ENCODE peak calls at places on chromosomes 3 and 15, in six cellular contexts. U is CD8-positive, alpha-beta memory T cell; B is activated CD8-positive, alpha-beta memory T cell treated with anti-CD3 and anti-CD28 coated beads for 1 hour; D is PC-3; W is erythroblast; K is IMR-90. Q is an unnamed sample.

GRCh38 chr15:56732881-56733130 is 503 bp downstream of the ZNF280D start:
- DNase-seq in U (no peak), B (no peak), D (no peak), W (no peak), K (no peak), Q (no peak)

GRCh38 chr3:188656196-188656982 is 502.4 kb downstream of the LPP start:
- DNase-seq in U (no peak), B (no peak), D (peak), W (no peak), K (peak), Q (peak)

GRCh38 chr3:45778761-45779201 is 17.6 kb downstream of the SLC6A20 start:
- DNase-seq in U (no peak), B (no peak), D (no peak), W (no peak), K (no peak), Q (no peak)

GRCh38 chr3:187896664-187897063 is 151.4 kb upstream of the BCL6 start:
- DNase-seq in U (no peak), B (no peak), D (no peak), W (no peak), K (no peak), Q (no peak)

GRCh38 chr3:132292062-132292461 is 25.1 kb upstream of the ACP3 start:
- DNase-seq in U (no peak), B (no peak), D (no peak), W (no peak), K (no peak), Q (no peak)

GRCh38 chr3:191330309-191330712 is at the start of gene UTS2B:
- DNase-seq in U (no peak), B (no peak), D (peak), W (peak), K (peak), Q (no peak)

GRCh38 chr15:66454143-66454542 is 43.4 kb downstream of the SNAPC5 start:
- DNase-seq in U (no peak), B (no peak), D (peak), W (no peak), K (peak), Q (no peak)

GRCh38 chr3:194330579-194330978 is 20.5 kb downstream of the CPN2 start:
- DNase-seq in U (no peak), B (no peak), D (peak), W (no peak), K (peak), Q (peak)

GRCh38 chr3:48686538-48687219 is 964 bp upstream of the NCKIPSD start:
- DNase-seq in U (no peak), B (no peak), D (no peak), W (no peak), K (peak), Q (no peak)

GRCh38 chr3:109155828-109156227 is 19.3 kb downstream of the C3orf85 start:
- DNase-seq in U (no peak), B (no peak), D (no peak), W (no peak), K (no peak), Q (no peak)

GRCh38 chr15:31435891-31436628 is 109.4 kb downstream of the KLF13 start:
- DNase-seq in U (peak), B (no peak), D (peak), W (peak), K (no peak), Q (no peak)

GRCh38 chr3:124076231-124076630 is 84.3 kb upstream of the ROPN1 start:
- DNase-seq in U (no peak), B (no peak), D (no peak), W (no peak), K (no peak), Q (no peak)

GRCh38 chr3:69710153-69710977 is 28.9 kb upstream of the MITF start:
- DNase-seq in U (no peak), B (no peak), D (peak), W (no peak), K (peak), Q (no peak)

GRCh38 chr3:140505256-140505655 is 172.6 kb upstream of the TRIM42 start:
- DNase-seq in U (no peak), B (no peak), D (no peak), W (no peak), K (no peak), Q (no peak)

GRCh38 chr3:138477120-138477519 is 42.7 kb downstream of the ESYT3 start:
- DNase-seq in U (no peak), B (no peak), D (peak), W (no peak), K (no peak), Q (no peak)

GRCh38 chr15:85792872-85793621 is 1.7 kb downstream of the KLHL25 start:
- DNase-seq in U (no peak), B (no peak), D (peak), W (no peak), K (no peak), Q (no peak)

GRCh38 chr15:42444415-42445063 is 46.4 kb downstream of the ZNF106 start:
- DNase-seq in U (no peak), B (no peak), D (no peak), W (no peak), K (no peak), Q (no peak)

GRCh38 chr3:28334552-28334951 is 14.0 kb upstream of the ZCWPW2 start:
- DNase-seq in U (no peak), B (no peak), D (peak), W (no peak), K (peak), Q (no peak)

GRCh38 chr3:94070341-94070911 is 7.6 kb downstream of the NSUN3 start:
- DNase-seq in U (no peak), B (no peak), D (no peak), W (no peak), K (no peak), Q (no peak)

GRCh38 chr3:8848696-8849131 is 79.3 kb upstream of the OXTR start:
- DNase-seq in U (no peak), B (no peak), D (peak), W (no peak), K (peak), Q (no peak)

GRCh38 chr15:85296615-85297402 is 83.6 kb upstream of the AKAP13 start:
- DNase-seq in U (peak), B (peak), D (peak), W (peak), K (peak), Q (peak)

GRCh38 chr3:150035910-150036661 is 65.4 kb upstream of the PFN2 start:
- DNase-seq in U (no peak), B (no peak), D (no peak), W (no peak), K (no peak), Q (no peak)

GRCh38 chr15:55742927-55743614 is at the start of gene PRTG:
- DNase-seq in U (no peak), B (no peak), D (peak), W (peak), K (peak), Q (peak)

GRCh38 chr3:67706934-67707333 is 52.5 kb upstream of the SUCLG2 start:
- DNase-seq in U (no peak), B (no peak), D (no peak), W (no peak), K (peak), Q (peak)

GRCh38 chr3:143465638-143466037 is 346.1 kb downstream of the CHST2 start:
- DNase-seq in U (no peak), B (no peak), D (peak), W (no peak), K (no peak), Q (no peak)

GRCh38 chr3:171269557-171269956 is 190.6 kb downstream of the TNIK start:
- DNase-seq in U (no peak), B (no peak), D (no peak), W (no peak), K (no peak), Q (no peak)

GRCh38 chr3:124986153-124987143 is 51.9 kb upstream of the MUC13 start:
- DNase-seq in U (no peak), B (no peak), D (peak), W (no peak), K (peak), Q (no peak)

GRCh38 chr15:70319466-70319865 is 221.7 kb upstream of the TLE3 start:
- DNase-seq in U (no peak), B (no peak), D (no peak), W (no peak), K (no peak), Q (no peak)

GRCh38 chr3:55567615-55568014 is 80.5 kb upstream of the WNT5A start:
- DNase-seq in U (no peak), B (no peak), D (no peak), W (no peak), K (peak), Q (no peak)

GRCh38 chr15:48330855-48331795 is at the start of gene DUT:
- DNase-seq in U (peak), B (peak), D (peak), W (peak), K (peak), Q (peak)

GRCh38 chr15:58511588-58511987 is 79.8 kb downstream of the LIPC start:
- DNase-seq in U (no peak), B (no peak), D (no peak), W (no peak), K (no peak), Q (no peak)

GRCh38 chr3:141414141-141414689 is 45.9 kb downstream of the ZBTB38 start:
- DNase-seq in U (no peak), B (no peak), D (no peak), W (no peak), K (no peak), Q (no peak)

GRCh38 chr3:188387921-188388320 is 234.0 kb downstream of the LPP start:
- DNase-seq in U (no peak), B (no peak), D (no peak), W (no peak), K (no peak), Q (no peak)

GRCh38 chr3:143885803-143886427 is 37.6 kb upstream of the SLC9A9 start:
- DNase-seq in U (no peak), B (no peak), D (peak), W (peak), K (peak), Q (no peak)

GRCh38 chr3:128310286-128311058 is 156.2 kb downstream of the DNAJB8 start:
- DNase-seq in U (no peak), B (no peak), D (no peak), W (no peak), K (no peak), Q (no peak)

GRCh38 chr15:84006467-84006866 is 229.1 kb upstream of the GOLGA6L4 start:
- DNase-seq in U (no peak), B (no peak), D (no peak), W (no peak), K (no peak), Q (no peak)

GRCh38 chr3:168424059-168424765 is 328.5 kb upstream of the GOLIM4 start:
- DNase-seq in U (no peak), B (no peak), D (peak), W (no peak), K (peak), Q (no peak)

Q was measured in LNCaP clone FGC.